ENCODE peak calls at places on chromosomes 1 and 21, in six cellular contexts. O, S, B, P, Y and E are unnamed samples.

GRCh38 chr1:223835754-223836153 is 10.0 kb downstream of the TP53BP2 start:
- DNase-seq in O (no peak), S (no peak), B (no peak), P (no peak), Y (no peak), E (no peak)

GRCh38 chr1:228037401-228038386 is 30.9 kb downstream of the WNT3A start:
- DNase-seq in O (no peak), S (no peak), B (peak; percentile 48), P (no peak), Y (peak; percentile 52), E (no peak)

GRCh38 chr21:45460011-45460565 is 55.1 kb downstream of the COL18A1 start:
- DNase-seq in O (peak; percentile 72), S (no peak), B (no peak), P (no peak), Y (no peak), E (peak; percentile 33)

GRCh38 chr1:148334339-148335130 is 148.6 kb downstream of the PPIAL4G start:
- DNase-seq in O (peak; percentile 91), S (peak; percentile 82), B (peak; percentile 94), P (peak; percentile 91), Y (peak; percentile 98), E (peak; percentile 82)

GRCh38 chr1:116128669-116129068 is 17.5 kb downstream of the MAB21L3 start:
- DNase-seq in O (no peak), S (no peak), B (no peak), P (no peak), Y (no peak), E (no peak)

GRCh38 chr1:14611792-14612191 is 13.3 kb downstream of the KAZN start:
- DNase-seq in O (no peak), S (no peak), B (no peak), P (no peak), Y (no peak), E (no peak)

GRCh38 chr1:154386643-154387352 is 18.3 kb upstream of the IL6R start:
- DNase-seq in O (no peak), S (no peak), B (peak; percentile 52), P (no peak), Y (no peak), E (no peak)

GRCh38 chr21:38645282-38645681 is 147.0 kb upstream of the ERG start:
- DNase-seq in O (no peak), S (no peak), B (no peak), P (no peak), Y (peak; percentile 96), E (no peak)

GRCh38 chr1:86138746-86139145 is 17.8 kb downstream of the COL24A1 start:
- DNase-seq in O (no peak), S (no peak), B (no peak), P (no peak), Y (no peak), E (no peak)

GRCh38 chr1:210681158-210681557 is 352.5 kb downstream of the HHAT start:
- DNase-seq in O (no peak), S (no peak), B (no peak), P (no peak), Y (no peak), E (no peak)

GRCh38 chr1:17669866-17670451 is 85.2 kb upstream of the ACTL8 start:
- DNase-seq in O (peak; percentile 81), S (peak; percentile 53), B (no peak), P (no peak), Y (no peak), E (no peak)

GRCh38 chr1:96144636-96145035 is 576.9 kb upstream of the PTBP2 start:
- DNase-seq in O (no peak), S (no peak), B (no peak), P (no peak), Y (no peak), E (no peak)

GRCh38 chr21:15005391-15005790 is 59.4 kb downstream of the NRIP1 start:
- DNase-seq in O (no peak), S (no peak), B (no peak), P (no peak), Y (no peak), E (no peak)

GRCh38 chr1:173568483-173568882 is 34.4 kb downstream of the SLC9C2 start:
- DNase-seq in O (no peak), S (no peak), B (no peak), P (no peak), Y (no peak), E (no peak)

GRCh38 chr1:173561263-173561662 is 41.6 kb downstream of the SLC9C2 start:
- DNase-seq in O (no peak), S (no peak), B (no peak), P (no peak), Y (no peak), E (no peak)

GRCh38 chr1:173560300-173560699 is 42.6 kb downstream of the SLC9C2 start:
- DNase-seq in O (no peak), S (no peak), B (no peak), P (no peak), Y (no peak), E (no peak)

DNA sequence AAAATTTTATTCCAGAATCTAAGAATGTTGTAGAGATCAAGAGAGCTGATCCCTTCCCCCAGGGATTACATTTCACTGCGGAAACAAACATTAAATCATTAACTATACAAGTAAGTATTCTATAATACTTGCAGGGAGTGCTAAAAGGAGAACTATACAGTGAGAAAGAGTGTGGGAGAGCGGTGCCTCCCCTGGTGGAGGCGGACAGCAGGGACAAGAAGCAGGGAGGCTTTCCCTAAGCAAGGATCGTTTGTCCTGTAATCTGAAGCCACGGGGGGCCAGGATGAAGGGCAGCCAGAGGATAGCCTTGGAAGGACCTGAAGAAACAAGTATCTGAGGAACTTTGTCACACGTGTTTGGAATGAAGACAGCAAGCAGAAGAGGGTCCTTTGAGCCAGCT is 40.1 kb downstream of the SLC9C2 start:
- DNase-seq in O (no peak), S (no peak), B (no peak), P (no peak), Y (no peak), E (no peak)
- TF ChIP-seq CTCF in O (no peak), S (no peak), B (no peak), P (no peak), Y (no peak), E (no peak)

GRCh38 chr1:87171199-87171598 is 157.5 kb upstream of the LMO4 start:
- DNase-seq in O (no peak), S (no peak), B (no peak), P (no peak), Y (no peak), E (no peak)

GRCh38 chr1:87167157-87167810 is 161.4 kb upstream of the LMO4 start:
- DNase-seq in O (no peak), S (no peak), B (no peak), P (no peak), Y (no peak), E (no peak)

GRCh38 chr1:87169250-87169910 is 159.3 kb upstream of the LMO4 start:
- DNase-seq in O (no peak), S (no peak), B (no peak), P (no peak), Y (no peak), E (no peak)

GRCh38 chr1:87170151-87170550 is 158.5 kb upstream of the LMO4 start:
- DNase-seq in O (no peak), S (no peak), B (no peak), P (no peak), Y (no peak), E (no peak)

DNA sequence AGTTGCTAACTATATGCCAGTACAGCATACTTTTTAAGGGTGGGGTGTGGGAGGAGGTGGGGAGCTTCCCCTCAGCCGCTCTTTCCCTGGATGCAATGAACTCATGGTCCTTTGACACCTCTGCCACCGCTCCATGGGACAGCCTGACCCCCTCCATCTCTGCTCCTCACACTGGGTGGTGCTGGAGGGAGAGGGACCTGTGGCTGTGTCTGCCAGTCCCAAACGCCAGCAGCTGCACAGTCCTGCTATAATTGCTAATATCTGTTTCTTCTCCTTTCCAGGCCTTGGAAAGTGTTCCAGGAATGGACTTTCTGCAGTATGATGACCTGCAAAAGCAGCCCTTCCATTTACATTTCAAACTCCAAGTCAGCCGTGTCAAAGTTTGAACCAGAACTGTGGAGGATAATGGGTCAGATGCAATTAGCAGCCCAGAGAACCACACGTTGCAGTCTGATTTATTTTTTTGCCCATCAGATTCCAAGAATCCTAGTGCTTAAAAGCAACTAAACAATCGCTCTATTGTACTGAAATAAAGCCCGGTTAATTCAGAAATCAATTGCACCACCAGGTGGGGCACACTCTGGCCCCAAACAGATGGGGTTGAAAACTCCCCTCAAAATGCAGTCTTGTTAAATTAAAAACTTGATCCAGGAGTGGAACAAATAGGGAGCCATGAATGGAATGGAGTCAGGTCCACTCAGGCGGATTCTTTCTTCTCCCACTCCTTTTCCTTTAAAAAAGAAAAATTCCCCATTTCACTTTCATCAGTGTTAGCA is 160.6 kb upstream of the LMO4 start:
- DNase-seq in O (no peak), S (no peak), B (no peak), P (no peak), Y (no peak), E (no peak)
- TF ChIP-seq CTCF in O (no peak), S (no peak), B (no peak), P (no peak), Y (peak; percentile 21), E (no peak)

GRCh38 chr1:36804669-36805314 is 229.5 kb downstream of the GRIK3 start:
- DNase-seq in O (peak; percentile 52), S (no peak), B (no peak), P (no peak), Y (no peak), E (no peak)
- TF ChIP-seq CTCF in O (no peak), S (no peak), B (no peak), P (no peak), Y (no peak), E (no peak)

GRCh38 chr1:241607497-241607896 is 32.7 kb downstream of the CHML start:
- DNase-seq in O (no peak), S (no peak), B (no peak), P (no peak), Y (no peak), E (no peak)

GRCh38 chr1:241603626-241604337 is 36.4 kb downstream of the CHML start:
- DNase-seq in O (no peak), S (no peak), B (peak; percentile 24), P (no peak), Y (peak; percentile 82), E (no peak)

GRCh38 chr1:241606544-241606943 is 33.6 kb downstream of the CHML start:
- DNase-seq in O (no peak), S (no peak), B (no peak), P (no peak), Y (peak; percentile 96), E (no peak)

GRCh38 chr1:241608379-241609033 is 31.7 kb downstream of the CHML start:
- DNase-seq in O (no peak), S (no peak), B (no peak), P (no peak), Y (peak; percentile 96), E (no peak)

GRCh38 chr1:241605146-241605805 is 34.9 kb downstream of the CHML start:
- DNase-seq in O (no peak), S (no peak), B (no peak), P (no peak), Y (peak; percentile 53), E (no peak)
- TF ChIP-seq CTCF in O (no peak), S (no peak), B (no peak), P (no peak), Y (no peak), E (peak; percentile 15)